ENCODE peak calls at places on chromosomes 16 and 17, in four cellular contexts. O is IMR-90, W is sigmoid colon, J is GM12891. P is an unnamed sample.
A peak's percentile ranks its signal among the peaks of the same experiment; 100 is the strongest.

GRCh38 chr17:63841350-63842172 is 924 bp downstream of the SMARCD2 start:
- DNase-seq in O (peak; percentile 34), W (peak; percentile 89), J (no peak), P (peak; percentile 48)

GRCh38 chr17:58387834-58388233 is 29.5 kb downstream of the RNF43 start:
- DNase-seq in O (no peak), W (no peak), J (no peak), P (no peak)

GRCh38 chr17:21452377-21453143 is 76.4 kb downstream of the KCNJ12 start:
- DNase-seq in O (peak; percentile 65), W (peak; percentile 80), J (no peak), P (peak; percentile 78)

GRCh38 chr16:8251298-8251697 is 339.0 kb downstream of the TMEM114 start:
- DNase-seq in O (no peak), W (no peak), J (no peak), P (no peak)

GRCh38 chr16:11350531-11351335 is 5.5 kb downstream of the RMI2 start:
- DNase-seq in O (peak; percentile 87), W (no peak), J (no peak), P (no peak)

GRCh38 chr16:16027728-16028310 is 78.4 kb downstream of the ABCC1 start:
- DNase-seq in O (no peak), W (no peak), J (no peak), P (no peak)

GRCh38 chr17:71899317-71899716 is 221.5 kb upstream of the SOX9 start:
- DNase-seq in O (peak; percentile 59), W (no peak), J (no peak), P (no peak)

GRCh38 chr17:35188111-35188510 is 6.1 kb downstream of the SLC35G3 start:
- DNase-seq in O (no peak), W (no peak), J (no peak), P (no peak)

DNA sequence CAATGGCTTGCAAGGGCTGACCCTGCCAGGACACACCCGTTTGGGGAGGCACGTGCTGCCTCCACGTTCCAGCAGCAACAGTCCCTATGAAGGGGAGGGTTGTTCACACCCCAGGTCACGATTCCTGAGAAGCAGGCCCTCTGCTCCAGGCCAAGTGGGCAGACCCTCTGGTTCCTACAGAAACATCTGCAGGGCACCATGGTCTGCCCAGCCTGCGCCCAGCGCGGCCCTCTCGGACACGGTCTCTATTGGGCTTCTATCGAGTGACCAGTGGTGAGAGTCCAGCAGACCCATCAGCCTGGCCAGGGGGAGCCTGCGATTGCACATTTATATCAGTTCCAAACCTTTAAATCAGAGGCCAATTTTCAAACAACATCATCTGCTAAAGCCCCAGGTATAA is 128.3 kb downstream of the ZNF423 start:
- DNase-seq in O (no peak), W (no peak), J (no peak), P (no peak)
- TF ChIP-seq POLR2A in O (no peak), W (no peak), J (no peak), P (no peak)

GRCh38 chr16:50024684-50025543 is at the start of gene CNEP1R1:
- DNase-seq in O (peak; percentile 95), W (peak; percentile 98), J (peak; percentile 91), P (peak; percentile 98)
- TF ChIP-seq POLR2A in O (peak; percentile 45), W (peak; percentile 38), J (no peak), P (peak; percentile 33)

GRCh38 chr16:18789850-18790706 is at the start of gene RPS15A:
- DNase-seq in O (peak; percentile 98), W (peak; percentile 98), J (peak; percentile 95), P (peak; percentile 96)
- TF ChIP-seq POLR2A in O (peak; percentile 97), W (peak; percentile 83), J (peak; percentile 99), P (peak; percentile 93)

GRCh38 chr17:50373705-50374104 is 676 bp downstream of the EME1 start:
- DNase-seq in O (no peak), W (no peak), J (no peak), P (no peak)

GRCh38 chr17:50372708-50373556 is at the start of the genes EME1 and MRPL27:
- DNase-seq in O (peak; percentile 84), W (peak; percentile 92), J (peak; percentile 76), P (peak; percentile 90)

GRCh38 chr17:50370052-50370451 is 2.9 kb downstream of the MRPL27 start:
- DNase-seq in O (no peak), W (no peak), J (no peak), P (no peak)

GRCh38 chr17:50371526-50371925 is 1.5 kb downstream of the MRPL27 start:
- DNase-seq in O (no peak), W (no peak), J (no peak), P (no peak)

GRCh38 chr17:50372222-50372621 is 762 bp downstream of the MRPL27 start:
- DNase-seq in O (no peak), W (no peak), J (no peak), P (no peak)
- TF ChIP-seq POLR2A in O (no peak), W (no peak), J (no peak), P (no peak)

DNA sequence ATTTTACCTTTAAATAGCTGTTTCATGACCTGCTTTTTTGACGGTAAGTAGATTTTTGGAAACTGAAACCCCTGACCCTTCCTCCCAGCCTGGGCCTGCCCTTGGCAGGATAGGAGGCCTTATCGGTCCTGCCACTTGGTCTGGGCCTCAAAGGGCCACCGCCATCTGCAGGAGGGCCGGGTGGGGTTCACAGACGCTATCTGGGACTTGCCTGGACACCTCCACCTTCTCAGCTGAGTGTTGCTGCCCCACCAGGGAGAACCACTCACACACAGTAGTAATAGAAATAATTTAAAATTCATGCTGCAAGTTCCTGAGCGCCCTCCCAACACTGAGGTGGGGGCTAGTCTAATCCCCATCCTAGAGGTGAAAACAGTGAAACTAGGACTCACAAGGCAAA is 4.6 kb upstream of the NPRL3 start:
- DNase-seq in O (no peak), W (no peak), J (no peak), P (no peak)
- TF ChIP-seq POLR2A in O (no peak), W (no peak), J (no peak), P (no peak)

GRCh38 chr17:3802461-3803307 is 1.7 kb upstream of the ITGAE start:
- DNase-seq in O (peak; percentile 90), W (peak; percentile 88), J (no peak), P (no peak)
- TF ChIP-seq POLR2A in O (no peak), W (no peak), J (no peak), P (no peak)

GRCh38 chr17:79814966-79815835 is 18.3 kb upstream of the CBX8 start:
- DNase-seq in O (no peak), W (peak; percentile 69), J (no peak), P (no peak)

GRCh38 chr17:79812969-79813825 is 16.3 kb upstream of the CBX8 start:
- DNase-seq in O (no peak), W (no peak), J (no peak), P (no peak)

GRCh38 chr17:79812206-79812968 is 15.5 kb upstream of the CBX8 start:
- DNase-seq in O (no peak), W (no peak), J (no peak), P (no peak)

GRCh38 chr17:79814624-79814965 is 17.7 kb upstream of the CBX8 start:
- DNase-seq in O (no peak), W (no peak), J (no peak), P (no peak)

DNA sequence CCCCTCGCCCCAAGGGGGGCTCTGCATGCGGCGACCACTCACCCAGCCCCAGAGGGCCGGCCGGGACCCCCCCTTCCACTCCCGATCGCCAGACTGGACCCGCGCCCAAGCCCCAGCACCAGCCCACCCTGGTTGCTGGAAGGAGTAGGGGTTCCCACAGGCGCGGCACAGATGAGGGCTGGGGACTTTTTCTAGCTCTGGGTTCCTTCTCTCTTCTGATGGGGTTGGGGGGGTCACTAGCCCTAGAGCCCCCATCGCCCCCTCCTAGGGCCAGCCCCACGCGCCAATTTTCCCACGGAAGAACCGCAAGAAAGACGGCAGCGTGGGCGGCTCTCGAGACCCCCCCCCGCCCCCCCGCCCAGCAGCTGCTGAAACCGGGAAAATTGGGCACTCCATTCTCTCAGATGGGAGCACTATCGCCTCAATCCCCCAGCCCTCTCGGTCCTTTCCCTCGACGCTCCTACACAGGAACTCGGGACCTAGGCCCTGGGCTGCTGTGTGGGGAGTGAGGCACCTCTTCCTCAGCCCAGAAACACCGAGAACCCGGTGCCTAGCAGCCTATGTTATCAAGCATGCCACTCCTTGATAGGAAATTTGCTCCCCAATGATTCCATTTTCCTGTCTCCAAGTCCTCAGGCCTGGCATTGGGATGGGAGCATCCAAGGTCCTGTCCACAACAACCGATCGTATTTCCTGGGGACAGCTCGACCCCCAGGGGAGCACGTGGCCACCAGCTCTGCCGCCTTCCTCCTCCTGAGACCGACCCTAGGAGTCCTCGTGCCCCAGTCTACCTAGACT is 17.1 kb upstream of the CBX8 start:
- DNase-seq in O (no peak), W (no peak), J (no peak), P (no peak)
- TF ChIP-seq POLR2A in O (no peak), W (no peak), J (no peak), P (no peak)

DNA sequence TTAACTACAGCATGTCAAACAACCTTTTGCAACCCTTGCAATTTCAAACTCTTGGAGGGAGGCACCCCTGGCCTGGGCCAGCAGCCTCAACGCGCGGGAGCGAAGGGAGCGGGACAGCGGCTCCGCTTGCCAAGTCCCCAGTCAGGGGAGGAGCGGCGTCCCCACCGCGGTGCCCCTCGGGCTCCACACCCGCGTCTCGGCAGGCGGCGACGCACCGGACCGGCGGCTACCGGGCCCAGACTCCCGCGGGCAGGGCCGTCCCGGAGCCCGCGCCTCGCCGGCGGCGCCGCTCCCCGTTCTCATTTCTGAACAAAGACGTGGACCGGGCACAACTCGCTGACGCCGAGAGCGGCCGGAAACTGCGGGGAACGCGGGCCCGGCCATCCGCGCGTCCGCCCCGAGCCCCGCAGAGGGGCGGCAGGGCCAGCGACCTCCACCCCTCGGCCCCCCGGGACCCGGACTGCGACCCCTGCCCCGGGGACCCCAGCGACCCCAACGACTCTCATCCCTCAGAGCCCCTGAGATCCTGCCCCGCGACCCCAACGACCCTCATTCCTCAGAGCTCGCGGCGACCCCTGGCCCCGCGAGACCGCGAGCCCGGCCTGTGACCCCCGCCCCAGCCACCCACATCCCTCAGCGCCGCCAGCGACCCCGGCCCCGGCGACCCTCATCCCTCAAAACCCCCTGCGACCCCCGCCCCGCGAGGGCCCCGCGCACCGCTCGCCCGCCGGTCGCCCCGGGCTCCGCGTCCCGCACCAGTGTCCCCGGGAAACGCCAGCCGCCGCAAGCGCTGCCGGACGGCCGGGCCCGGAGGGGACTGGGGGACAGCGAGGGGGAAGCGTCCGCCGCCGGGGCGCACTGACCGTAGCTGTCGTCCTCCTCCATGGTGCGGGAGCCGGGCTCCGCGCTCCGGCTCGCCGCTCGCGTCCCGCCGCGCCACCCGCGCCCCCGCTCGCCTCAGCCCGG is at the start of gene CYTH1:
- DNase-seq in O (no peak), W (peak; percentile 76), J (no peak), P (peak; percentile 62)
- TF ChIP-seq POLR2A in O (peak; percentile 63), W (no peak), J (no peak), P (peak; percentile 39)

GRCh38 chr17:39727556-39727955 is 2.8 kb downstream of the MIEN1 start:
- DNase-seq in O (no peak), W (no peak), J (no peak), P (no peak)

GRCh38 chr17:39726617-39727016 is 3.7 kb downstream of the MIEN1 start:
- DNase-seq in O (no peak), W (no peak), J (no peak), P (no peak)

GRCh38 chr17:39729280-39729851 is 966 bp downstream of the MIEN1 start:
- DNase-seq in O (peak; percentile 32), W (no peak), J (no peak), P (no peak)

GRCh38 chr17:39732586-39732985 is 2.3 kb upstream of the MIEN1 start:
- DNase-seq in O (no peak), W (no peak), J (no peak), P (no peak)

GRCh38 chr17:39730095-39730921 is at the start of gene MIEN1:
- DNase-seq in O (peak; percentile 68), W (peak; percentile 95), J (peak; percentile 99), P (peak; percentile 87)
- TF ChIP-seq POLR2A in O (peak; percentile 84), W (peak; percentile 62), J (peak; percentile 88), P (peak; percentile 85)

P was measured in NB4.